ENCODE peak calls at places on chromosomes 16 and 17, in eight cellular contexts. C is transverse colon, G is A549, I is sigmoid colon, R is stomach, K is ovary, N is GM12878, B is K562. H is an unnamed sample.

GRCh38 chr17:41518789-41519449 is at the start of gene KRT15:
- DNase-seq in R (no peak), K (no peak), G (no peak), N (no peak), B (no peak), I (no peak), C (no peak), H (no peak)

GRCh38 chr17:43477832-43478634 is 5.7 kb upstream of the DHX8 start:
- DNase-seq in I (no peak), C (no peak), B (no peak), N (no peak), R (no peak), G (no peak), K (no peak), H (no peak)

GRCh38 chr17:75785770-75786538 is 1.3 kb downstream of the UNK start:
- DNase-seq in I (peak), R (no peak), B (no peak), G (no peak), K (no peak), C (no peak), N (no peak), H (no peak)

GRCh38 chr17:79944821-79945391 is 90.8 kb downstream of the TBC1D16 start:
- DNase-seq in R (no peak), N (no peak), K (peak), C (no peak), I (peak), G (no peak), B (no peak), H (no peak)

GRCh38 chr17:80349437-80350160 is 65.4 kb upstream of the ENDOV start:
- DNase-seq in K (no peak), C (no peak), B (no peak), G (no peak), I (no peak), R (no peak), N (no peak), H (no peak)

GRCh38 chr17:77723909-77724875 is 234.3 kb upstream of the TNRC6C start:
- DNase-seq in R (no peak), G (no peak), B (no peak), N (peak), K (no peak), C (no peak), I (no peak), H (no peak)

GRCh38 chr17:4389079-4389478 is 22.6 kb upstream of the UBE2G1 start:
- DNase-seq in B (no peak), R (peak), I (no peak), N (no peak), C (no peak), K (no peak), G (no peak), H (no peak)

GRCh38 chr16:57091200-57091989 is 988 bp upstream of the CPNE2 start:
- DNase-seq in N (no peak), R (peak), B (no peak), C (peak), G (peak), I (peak), K (peak), H (peak)

GRCh38 chr16:16019488-16019887 is 70.1 kb downstream of the ABCC1 start:
- DNase-seq in C (no peak), I (no peak), N (no peak), B (no peak), R (no peak), G (peak), K (no peak), H (no peak)

GRCh38 chr16:51434567-51435198 is 283.6 kb upstream of the SALL1 start:
- DNase-seq in K (no peak), R (no peak), N (no peak), G (no peak), C (no peak), I (no peak), B (no peak), H (no peak)

GRCh38 chr17:39014044-39014794 is 47.0 kb upstream of the FBXO47 start:
- DNase-seq in N (no peak), I (no peak), R (no peak), C (no peak), K (no peak), B (peak), G (no peak), H (no peak)

GRCh38 chr16:51569204-51569911 is 418.3 kb upstream of the SALL1 start:
- DNase-seq in G (peak), I (no peak), N (no peak), R (no peak), B (no peak), C (no peak), K (no peak), H (no peak)

GRCh38 chr16:558298-559020 is 1.7 kb upstream of the PRR35 start:
- DNase-seq in N (no peak), R (no peak), B (no peak), G (no peak), C (no peak), K (no peak), I (no peak), H (no peak)

GRCh38 chr17:59763861-59764260 is 56.4 kb downstream of the VMP1 start:
- DNase-seq in G (no peak), I (no peak), B (no peak), C (no peak), K (no peak), R (no peak), N (no peak), H (no peak)

GRCh38 chr16:9091867-9092281 is 430 bp downstream of the HAPSTR1 start:
- DNase-seq in B (no peak), R (peak), K (peak), G (no peak), N (no peak), C (peak), I (peak), H (peak)

GRCh38 chr16:85137323-85138072 is 25.2 kb upstream of the CIBAR2 start:
- DNase-seq in K (peak), N (no peak), R (peak), C (peak), I (peak), B (no peak), G (no peak), H (peak)

GRCh38 chr16:1159973-1160772 is 7.3 kb downstream of the CACNA1H start:
- DNase-seq in I (peak), R (no peak), C (peak), K (peak), G (no peak), N (no peak), B (no peak), H (no peak)

GRCh38 chr17:27109346-27109745 is 184.6 kb upstream of the WSB1 start:
- DNase-seq in N (no peak), R (no peak), G (no peak), B (no peak), K (no peak), I (no peak), C (no peak), H (no peak)

GRCh38 chr16:58435779-58436178 is 43.5 kb downstream of the GINS3 start:
- DNase-seq in G (no peak), R (no peak), K (no peak), I (no peak), C (no peak), B (no peak), N (no peak), H (no peak)

GRCh38 chr17:44655983-44656700 is at the start of gene MEIOC:
- DNase-seq in C (no peak), K (no peak), N (no peak), B (no peak), G (peak), I (no peak), R (no peak), H (no peak)

GRCh38 chr16:78075800-78076199 is 23.7 kb upstream of the WWOX start:
- DNase-seq in I (no peak), G (no peak), N (no peak), R (no peak), B (no peak), C (no peak), K (no peak), H (no peak)

GRCh38 chr17:42675984-42676423 is 790 bp downstream of the PLEKHH3 start:
- DNase-seq in B (peak), G (peak), C (peak), R (peak), K (peak), N (no peak), I (peak), H (no peak)

GRCh38 chr17:78762007-78762406 is 20.1 kb downstream of the CYTH1 start:
- DNase-seq in G (no peak), B (no peak), R (no peak), K (no peak), I (no peak), C (no peak), N (no peak), H (no peak)

GRCh38 chr16:83887088-83887487 is 11.8 kb upstream of the MLYCD start:
- DNase-seq in R (peak), I (no peak), N (no peak), K (no peak), C (peak), B (no peak), G (peak), H (no peak)

GRCh38 chr17:50129946-50130777 is at the start of gene SAMD14:
- DNase-seq in B (peak), K (no peak), N (no peak), R (no peak), C (no peak), G (peak), I (no peak), H (no peak)

GRCh38 chr16:57004387-57005250 is 15.3 kb downstream of the NLRC5 start:
- DNase-seq in R (no peak), I (peak), G (no peak), N (no peak), C (no peak), B (no peak), K (no peak), H (no peak)

GRCh38 chr17:78862073-78863023 is 21.7 kb upstream of the USP36 start:
- DNase-seq in R (peak), I (peak), G (peak), C (peak), N (no peak), K (peak), B (peak), H (peak)

GRCh38 chr16:5024632-5025031 is 9.1 kb downstream of the NAGPA start:
- DNase-seq in N (no peak), R (peak), I (no peak), C (peak), B (no peak), K (no peak), G (peak), H (no peak)

GRCh38 chr17:51739245-51739886 is 419.1 kb downstream of the CA10 start:
- DNase-seq in R (no peak), N (no peak), C (no peak), K (no peak), G (no peak), B (no peak), I (no peak), H (no peak)

GRCh38 chr16:23597003-23597756 is 1.1 kb upstream of the NDUFAB1 start:
- DNase-seq in K (no peak), R (no peak), N (no peak), G (peak), C (peak), I (peak), B (peak), H (no peak)

GRCh38 chr16:50021509-50021908 is 3.5 kb upstream of the CNEP1R1 start:
- DNase-seq in G (no peak), N (no peak), K (no peak), B (peak), I (no peak), R (no peak), C (no peak), H (no peak)

GRCh38 chr16:74800216-74800871 is 25.7 kb upstream of the FA2H start:
- DNase-seq in B (no peak), R (no peak), N (no peak), I (no peak), C (no peak), G (no peak), K (no peak), H (no peak)

GRCh38 chr16:74792225-74792624 is 17.6 kb upstream of the FA2H start:
- DNase-seq in K (no peak), C (no peak), G (no peak), I (no peak), B (no peak), R (no peak), N (no peak), H (no peak)

GRCh38 chr16:74793571-74793970 is 19.0 kb upstream of the FA2H start:
- DNase-seq in K (no peak), N (no peak), I (no peak), R (no peak), B (no peak), C (no peak), G (no peak), H (no peak)

DNA sequence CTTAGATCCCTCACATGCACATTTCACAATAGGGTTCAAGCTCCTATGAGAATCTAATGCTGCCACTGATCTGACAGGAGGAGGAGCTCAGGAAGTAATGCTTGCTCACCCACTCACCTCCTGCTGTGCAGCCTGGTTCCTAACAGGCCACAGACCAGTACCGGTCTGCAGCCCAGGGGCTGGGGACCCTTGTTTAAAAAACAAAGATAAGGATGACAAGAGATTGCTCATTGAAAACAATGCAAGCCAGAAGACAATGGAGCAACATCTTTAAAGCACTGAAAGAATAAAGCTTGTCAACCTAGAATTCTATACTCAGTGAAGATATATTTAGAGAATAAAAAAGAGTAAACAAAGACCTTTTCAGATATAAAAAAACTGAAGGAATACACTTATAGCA is 22.8 kb upstream of the FA2H start:
- DNase-seq in R (no peak), N (no peak), B (no peak), G (no peak), I (no peak), K (no peak), C (no peak), H (no peak)
- TF ChIP-seq CTCF in R (no peak), N (no peak), B (no peak), G (no peak), I (no peak), K (no peak), C (no peak), H (no peak)

GRCh38 chr16:81492307-81492706 is 47.7 kb downstream of the CMIP start:
- DNase-seq in G (no peak), R (no peak), C (no peak), B (no peak), N (no peak), K (no peak), I (no peak), H (no peak)

GRCh38 chr16:81494434-81494806 is 49.8 kb downstream of the CMIP start:
- DNase-seq in K (no peak), G (no peak), N (no peak), B (no peak), I (no peak), C (no peak), R (no peak), H (no peak)

GRCh38 chr16:81494888-81495287 is 50.3 kb downstream of the CMIP start:
- DNase-seq in R (no peak), N (no peak), C (no peak), B (no peak), K (no peak), G (no peak), I (no peak), H (no peak)

GRCh38 chr16:81492965-81493754 is 48.6 kb downstream of the CMIP start:
- DNase-seq in G (no peak), N (no peak), K (no peak), R (no peak), C (no peak), B (no peak), I (no peak), H (no peak)

DNA sequence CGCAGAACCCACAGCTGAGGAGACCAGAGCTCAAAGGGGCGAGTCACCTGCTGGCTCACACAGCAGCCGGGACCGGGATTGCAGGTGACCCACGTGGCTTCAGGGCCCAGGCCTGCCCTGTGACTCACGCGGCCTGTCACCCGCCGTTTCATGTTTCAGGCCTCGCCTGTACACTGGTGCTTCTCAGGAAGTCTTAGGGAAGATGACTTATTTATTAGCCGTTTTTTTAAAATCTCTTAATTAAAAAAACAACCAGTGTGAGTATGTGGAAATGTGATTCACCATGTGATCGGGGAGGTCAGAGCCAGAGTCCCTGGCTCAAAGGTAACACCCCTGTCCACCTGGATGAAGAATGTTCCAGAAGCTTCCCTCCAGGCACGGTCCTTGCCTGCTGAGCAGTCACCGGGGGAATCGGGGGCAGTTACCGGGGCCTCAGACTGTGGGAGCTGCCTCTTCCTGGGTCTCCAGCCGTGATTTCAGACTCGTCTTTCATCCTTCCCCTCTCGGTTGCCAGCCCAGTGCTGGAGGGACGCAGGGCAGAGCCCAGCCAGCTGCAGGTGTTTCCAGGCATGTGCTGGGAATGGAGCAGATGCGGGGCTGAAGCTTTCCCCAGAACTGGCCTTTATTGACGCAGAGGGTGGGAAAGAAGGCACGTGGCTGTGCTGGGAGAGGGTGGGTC is 49.3 kb downstream of the CMIP start:
- DNase-seq in C (peak), R (peak), B (peak), I (no peak), K (no peak), G (peak), N (no peak), H (no peak)
- TF ChIP-seq EP300 in C (no peak), R (no peak), B (no peak), I (no peak), K (no peak), G (no peak), N (no peak), H (no peak)

GRCh38 chr16:89565506-89566372 is 5.3 kb downstream of the RPL13 start:
- DNase-seq in B (peak), G (peak), I (no peak), C (peak), N (no peak), K (peak), R (peak), H (no peak)
- H3K4me3 ChIP-seq in B (peak), G (peak), I (peak), C (no peak), N (peak), K (no peak), R (peak), H (peak)

GRCh38 chr16:86852135-86852534 is 273.8 kb downstream of the FOXL1 start:
- DNase-seq in K (no peak), B (no peak), I (no peak), G (no peak), N (no peak), C (no peak), R (no peak), H (no peak)
- TF ChIP-seq CTCF in K (no peak), B (no peak), I (no peak), G (no peak), N (no peak), C (no peak), R (no peak), H (no peak)

DNA sequence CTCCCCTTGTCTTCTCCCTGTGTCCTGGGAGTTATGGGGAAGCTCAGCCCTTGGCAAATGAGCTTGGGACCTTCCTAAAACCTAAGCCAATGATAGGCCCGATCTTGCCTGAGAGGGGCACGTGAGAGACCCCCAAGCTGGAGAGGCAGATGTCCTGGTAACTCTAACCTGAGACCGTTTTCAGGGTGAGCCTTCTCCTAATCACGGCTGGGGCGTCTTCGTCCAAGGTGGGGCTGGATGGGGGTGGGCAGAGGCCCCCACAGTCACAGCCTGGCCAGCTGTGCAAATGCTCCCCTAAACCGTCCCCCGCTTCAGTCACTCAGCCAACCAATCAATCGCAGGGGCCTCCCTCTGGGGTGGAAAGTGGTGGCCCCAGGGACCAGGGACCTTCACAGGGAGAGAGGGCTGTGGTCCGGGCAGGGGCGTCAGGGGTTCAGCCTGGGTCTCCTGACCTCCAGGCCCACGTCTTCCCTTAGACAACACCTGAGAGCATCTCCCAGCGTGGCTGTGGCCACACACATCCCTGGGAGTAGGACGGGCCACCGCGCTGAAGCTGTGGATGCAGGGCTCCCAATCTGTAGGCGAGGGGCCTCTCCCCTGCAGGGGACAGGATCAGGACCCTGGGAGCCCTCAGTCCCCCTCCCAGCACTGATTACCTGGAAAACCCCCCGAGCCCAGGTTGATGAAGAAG is 30.6 kb downstream of the ACTG1 start:
- DNase-seq in N (no peak), G (no peak), B (no peak), I (no peak), R (no peak), K (no peak), C (no peak), H (no peak)
- TF ChIP-seq EP300 in N (no peak), G (no peak), B (no peak), I (no peak), R (no peak), K (no peak), C (no peak), H (no peak)

DNA sequence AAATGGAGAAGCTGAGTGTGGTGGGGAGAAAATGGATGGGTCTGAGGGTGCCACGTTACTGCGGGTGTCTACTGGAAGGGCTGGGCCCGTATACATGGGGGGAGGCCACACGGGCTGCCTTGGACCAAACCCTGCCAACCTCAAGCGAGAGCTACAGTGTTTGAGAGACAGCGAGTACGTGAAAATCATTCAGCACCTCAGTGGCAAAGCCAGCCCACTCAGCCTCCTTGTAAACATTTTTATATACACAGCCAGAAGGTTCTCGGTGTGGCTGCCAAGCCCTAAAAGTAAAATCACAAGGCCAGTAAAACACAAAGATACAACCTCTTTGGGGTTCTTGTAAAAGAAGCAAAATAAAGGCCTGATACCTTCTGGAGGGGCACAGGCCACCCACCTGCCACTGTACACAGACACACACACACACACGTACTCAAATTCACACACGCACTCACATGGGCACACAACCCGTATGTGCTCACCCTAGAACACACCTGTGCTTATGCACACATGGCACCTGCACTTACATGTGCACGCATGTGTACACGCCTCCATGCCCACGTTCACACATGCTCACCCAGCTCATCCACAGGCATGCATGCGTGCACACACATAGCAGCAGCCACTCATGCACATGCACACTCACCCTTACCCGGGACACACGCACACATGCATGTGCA is 102.8 kb downstream of the GSG1L start:
- DNase-seq in G (no peak), I (peak), R (no peak), K (no peak), B (no peak), N (no peak), C (no peak), H (no peak)
- H3K4me3 ChIP-seq in G (no peak), I (no peak), R (no peak), K (no peak), B (no peak), N (no peak), C (no peak), H (no peak)

DNA sequence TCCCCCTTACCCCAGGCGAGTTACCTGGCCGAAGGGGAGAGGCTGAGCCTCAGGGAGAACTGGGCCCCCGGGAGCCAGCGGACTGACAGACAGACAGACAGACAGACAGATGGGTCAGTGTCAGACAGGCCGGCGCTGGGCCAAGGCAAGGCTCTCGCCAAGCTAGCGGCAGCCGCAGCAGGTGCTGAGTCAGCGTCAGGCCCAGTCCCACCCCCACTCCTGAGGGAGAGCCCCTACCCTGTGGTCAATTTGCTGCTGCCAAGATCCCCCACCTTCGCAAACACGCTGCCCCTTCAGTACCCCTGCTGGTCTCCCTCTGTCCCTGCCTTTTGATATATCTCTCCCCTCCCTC is 1.5 kb downstream of the FGF11 start:
- DNase-seq in R (no peak), N (no peak), B (peak), I (no peak), K (no peak), C (peak), G (no peak), H (no peak)
- TF ChIP-seq CTCF in R (no peak), N (peak), B (no peak), I (no peak), K (no peak), C (no peak), G (no peak), H (no peak)

H was measured in tibial nerve.